ENCODE peak calls at places on chromosomes 7 and 10, in six cellular contexts. Z is progenitor cell of endocrine pancreas; P is cardiac muscle cell; Y is stimulated activated naive CD8-positive, alpha-beta T cell treated with anti-CD3 and anti-CD28 coated beads, Interleukin-15, Interleukin-2, amounts not matched to agents 100 U/mL and 50 U/mL, for 24 hours; O is heart right ventricle; M is CD4-positive, alpha-beta memory T cell. G is an unnamed sample.

GRCh38 chr7:2719007-2719406 is 31.0 kb downstream of the AMZ1 start:
- DNase-seq in Z (no peak), P (peak; percentile 46), Y (peak; percentile 83), O (no peak), M (peak; percentile 45), G (peak; percentile 62)

GRCh38 chr7:27947581-27948278 is 207.8 kb downstream of the TAX1BP1 start:
- DNase-seq in Z (no peak), P (no peak), Y (no peak), O (no peak), M (no peak), G (no peak)

GRCh38 chr10:112634096-112634830 is 187.2 kb downstream of the VTI1A start:
- DNase-seq in Z (no peak), P (no peak), Y (no peak), O (no peak), M (no peak), G (no peak)

GRCh38 chr7:19984231-19984632 is 210.8 kb upstream of the TMEM196 start:
- DNase-seq in Z (no peak), P (no peak), Y (no peak), O (no peak), M (no peak), G (peak; percentile 46)

GRCh38 chr10:104122273-104123107 is 519 bp downstream of the SFR1 start:
- DNase-seq in Z (no peak), P (no peak), Y (no peak), O (no peak), M (no peak), G (no peak)

GRCh38 chr7:104857458-104858425 is 156.3 kb upstream of the KMT2E start:
- DNase-seq in Z (no peak), P (no peak), Y (no peak), O (no peak), M (no peak), G (no peak)

GRCh38 chr7:90595801-90596683 is at the start of gene CDK14:
- DNase-seq in Z (peak; percentile 73), P (peak; percentile 87), Y (peak; percentile 70), O (peak; percentile 81), M (no peak), G (peak; percentile 92)

GRCh38 chr10:68231916-68232315 is at the start of gene ATOH7:
- DNase-seq in Z (no peak), P (peak; percentile 34), Y (no peak), O (no peak), M (no peak), G (peak; percentile 47)

GRCh38 chr10:12501851-12502525 is 152.6 kb downstream of the CAMK1D start:
- DNase-seq in Z (no peak), P (no peak), Y (no peak), O (no peak), M (no peak), G (no peak)

GRCh38 chr10:36342781-36343180 is 700.7 kb upstream of the FZD8 start:
- DNase-seq in Z (no peak), P (no peak), Y (no peak), O (no peak), M (no peak), G (no peak)

GRCh38 chr10:86752311-86752710 is 4.1 kb upstream of the BMPR1A start:
- DNase-seq in Z (no peak), P (no peak), Y (no peak), O (no peak), M (no peak), G (no peak)

GRCh38 chr7:75654855-75655254 is 83.9 kb downstream of the HIP1 start:
- DNase-seq in Z (no peak), P (no peak), Y (no peak), O (no peak), M (no peak), G (no peak)

GRCh38 chr10:49747303-49747646 is 14.8 kb downstream of the OGDHL start:
- DNase-seq in Z (no peak), P (no peak), Y (no peak), O (no peak), M (no peak), G (no peak)

G was measured in neural progenitor cell.